ENCODE peak calls at places on chromosome X, in ten cellular contexts. F is fibroblast of mammary gland, C is thyroid gland, J is AG04449, I is IMR-90, R is cardiac muscle cell, S is fibroblast of lung, Q is right lobe of liver, E is fibroblast of pulmonary artery, Z is adrenal gland. M is an unnamed sample.
A peak's percentile ranks its signal among the peaks of the same experiment; 100 is the strongest.

GRCh38 chrX:135985974-135986312 is 708 bp downstream of the SLC9A6 start:
- DNase-seq in F (no peak), C (no peak), J (no peak), I (no peak), R (no peak), S (no peak), Q (no peak), E (no peak), Z (no peak), M (no peak)

GRCh38 chrX:121389976-121390709 is 342.7 kb downstream of the GLUD2 start:
- DNase-seq in F (peak; percentile 56), C (no peak), J (peak; percentile 2), I (no peak), R (no peak), S (peak; percentile 26), Q (no peak), E (peak; percentile 0), Z (no peak), M (peak; percentile 14)

GRCh38 chrX:115031989-115032388 is 14.6 kb upstream of the IL13RA2 start:
- DNase-seq in F (peak; percentile 8), C (no peak), J (no peak), I (no peak), R (no peak), S (peak; percentile 1), Q (no peak), E (no peak), Z (no peak), M (no peak)

GRCh38 chrX:124963717-124964116 is 356.0 kb upstream of the TEX13C start:
- DNase-seq in F (no peak), C (no peak), J (no peak), I (no peak), R (no peak), S (no peak), Q (no peak), E (no peak), Z (no peak), M (no peak)

GRCh38 chrX:21725498-21725897 is 32.4 kb downstream of the SMPX start:
- DNase-seq in F (peak; percentile 64), C (no peak), J (no peak), I (peak; percentile 60), R (peak; percentile 20), S (peak; percentile 37), Q (no peak), E (peak; percentile 24), Z (no peak), M (peak; percentile 63)

GRCh38 chrX:47571215-47571614 is 10.2 kb downstream of the ARAF start:
- DNase-seq in F (no peak), C (no peak), J (no peak), I (no peak), R (no peak), S (no peak), Q (no peak), E (no peak), Z (no peak), M (no peak)

GRCh38 chrX:102858826-102859627 is 78.0 kb upstream of the RAB40AL start:
- DNase-seq in F (no peak), C (no peak), J (no peak), I (no peak), R (no peak), S (peak; percentile 42), Q (no peak), E (no peak), Z (no peak), M (no peak)

GRCh38 chrX:80792205-80792604 is 17.5 kb downstream of the BRWD3 start:
- DNase-seq in F (no peak), C (no peak), J (no peak), I (peak; percentile 19), R (no peak), S (peak; percentile 2), Q (no peak), E (no peak), Z (no peak), M (peak; percentile 11)

GRCh38 chrX:18549643-18550042 is 122.3 kb downstream of the RS1 start:
- DNase-seq in F (no peak), C (no peak), J (no peak), I (no peak), R (peak; percentile 1), S (peak; percentile 19), Q (no peak), E (no peak), Z (no peak), M (no peak)

GRCh38 chrX:121635141-121635540 is 587.7 kb downstream of the GLUD2 start:
- DNase-seq in F (peak; percentile 40), C (no peak), J (no peak), I (no peak), R (no peak), S (peak; percentile 62), Q (no peak), E (no peak), Z (no peak), M (no peak)

GRCh38 chrX:118156254-118156952 is 39.8 kb upstream of the KLHL13 start:
- DNase-seq in F (no peak), C (no peak), J (no peak), I (no peak), R (no peak), S (no peak), Q (no peak), E (no peak), Z (no peak), M (no peak)

DNA sequence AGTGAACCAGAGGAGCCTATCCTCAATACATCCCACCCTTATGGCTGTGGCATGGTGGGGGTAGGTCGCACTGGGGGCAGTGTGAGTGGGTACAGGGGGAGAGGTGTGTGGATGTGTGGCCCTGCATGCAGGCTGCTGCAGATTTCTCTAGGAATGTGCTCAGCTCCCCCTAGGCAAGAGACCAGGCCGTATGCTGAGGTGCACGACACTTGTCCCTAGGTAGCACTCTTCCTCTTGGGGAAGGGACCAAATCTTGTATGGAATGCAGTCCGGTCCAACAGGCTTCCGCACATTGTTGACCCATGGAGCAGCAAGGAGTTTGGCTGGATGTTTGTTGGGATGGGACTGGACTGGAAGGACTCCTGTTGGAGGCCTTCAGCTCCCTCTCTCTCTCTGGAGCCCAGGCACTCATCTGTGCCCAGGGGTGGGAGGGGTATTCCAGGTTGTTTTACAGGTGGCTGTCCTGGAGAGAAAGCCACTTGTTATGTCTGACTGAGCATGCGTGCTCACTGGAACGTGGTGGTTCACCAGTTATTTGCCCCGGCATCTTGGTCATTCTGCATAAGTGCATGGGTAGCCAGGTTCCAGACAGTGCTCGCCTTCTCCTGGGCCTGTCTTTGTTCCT is 55.1 kb downstream of the NBDY start:
- DNase-seq in F (no peak), C (peak; percentile 21), J (no peak), I (no peak), R (no peak), S (no peak), Q (no peak), E (no peak), Z (no peak), M (no peak)
- TF ChIP-seq CTCF in F (no peak), C (no peak), J (no peak), I (no peak), R (no peak), S (no peak), Q (no peak), E (no peak), Z (no peak), M (no peak)

GRCh38 chrX:24081661-24082154 is 27.0 kb downstream of the EIF2S3 start:
- DNase-seq in F (peak; percentile 70), C (peak; percentile 46), J (no peak), I (peak; percentile 63), R (peak; percentile 38), S (peak; percentile 45), Q (peak; percentile 45), E (peak; percentile 69), Z (peak; percentile 34), M (peak; percentile 72)
- H3K4me3 ChIP-seq in F (no peak overlapping the region), C (no peak overlapping the region), J (peak overlapping the region; percentile 6), I (no peak overlapping the region), R (no peak overlapping the region), S (no peak overlapping the region), Q (no peak overlapping the region), E (no peak overlapping the region), Z (no peak overlapping the region), M (no peak overlapping the region)

GRCh38 chrX:49258749-49259124 is 5.8 kb downstream of the FOXP3 start:
- DNase-seq in F (no peak), C (no peak), J (no peak), I (no peak), R (no peak), S (no peak), Q (no peak), E (no peak), Z (no peak), M (no peak)
- TF ChIP-seq CTCF in F (no peak), C (no peak), J (no peak), I (no peak), R (no peak), S (no peak), Q (no peak), E (no peak), Z (no peak), M (no peak)

GRCh38 chrX:37926700-37927099 is 79.3 kb upstream of the DYNLT3 start:
- DNase-seq in F (peak; percentile 55), C (no peak), J (peak; percentile 0), I (peak; percentile 41), R (peak; percentile 30), S (peak; percentile 37), Q (no peak), E (peak; percentile 70), Z (no peak), M (peak; percentile 67)
- H3K4me3 ChIP-seq in F (no peak overlapping the region), C (no peak overlapping the region), J (no peak overlapping the region), I (no peak overlapping the region), R (no peak overlapping the region), S (no peak overlapping the region), Q (no peak overlapping the region), E (no peak overlapping the region), Z (no peak overlapping the region), M (no peak overlapping the region)

GRCh38 chrX:15849555-15849954 is 5.1 kb downstream of the AP1S2 start:
- DNase-seq in F (peak; percentile 18), C (no peak), J (no peak), I (no peak), R (peak; percentile 45), S (no peak), Q (no peak), E (peak; percentile 16), Z (no peak), M (peak; percentile 17)
- TF ChIP-seq CTCF in F (peak; percentile 38), C (no peak), J (peak; percentile 15), I (peak; percentile 41), R (peak; percentile 34), S (peak; percentile 44), Q (no peak), E (peak; percentile 31), Z (no peak), M (peak; percentile 14)

M was measured in cardiac fibroblast.